ENCODE peak calls at places on chromosome 22, in six cellular contexts. H, C, O, E, W and J are unnamed samples.

GRCh38 chr22:46737105-46737975 is 712 bp downstream of the CERK start:
- DNase-seq in O (peak; percentile 66), W (no peak), E (peak; percentile 49), H (no peak), C (no peak), J (no peak)

GRCh38 chr22:46563381-46564083 is 26.1 kb upstream of the CELSR1 start:
- DNase-seq in W (peak; percentile 57), O (peak; percentile 81), E (peak; percentile 80), C (no peak), H (no peak), J (no peak)

GRCh38 chr22:48931452-48931851 is 896.2 kb downstream of the BRD1 start:
- DNase-seq in H (no peak), C (peak; percentile 66), O (no peak), W (no peak), E (no peak), J (no peak)

GRCh38 chr22:47281126-47282106 is 519.0 kb downstream of the TBC1D22A start:
- DNase-seq in O (no peak), H (no peak), W (no peak), C (no peak), E (no peak), J (no peak)

GRCh38 chr22:48800036-48800885 is 1027.4 kb downstream of the BRD1 start:
- DNase-seq in W (no peak), H (no peak), E (no peak), O (no peak), C (no peak), J (no peak)

GRCh38 chr22:37043828-37044538 is 7.6 kb upstream of the KCTD17 start:
- DNase-seq in H (no peak), O (peak; percentile 71), C (no peak), E (peak; percentile 93), W (peak; percentile 47), J (no peak)

GRCh38 chr22:50583294-50583865 is 731 bp upstream of the CHKB start:
- DNase-seq in E (no peak), O (no peak), W (no peak), H (no peak), C (no peak), J (no peak)

GRCh38 chr22:50074551-50075042 is 10.6 kb downstream of the MLC1 start:
- DNase-seq in O (peak; percentile 36), C (no peak), W (no peak), E (peak; percentile 78), H (no peak), J (no peak)

GRCh38 chr22:46546466-46547178 is 9.2 kb upstream of the CELSR1 start:
- DNase-seq in E (peak; percentile 61), H (no peak), C (no peak), W (no peak), O (peak; percentile 95), J (no peak)

GRCh38 chr22:44351685-44352377 is 39.1 kb upstream of the SHISAL1 start:
- DNase-seq in O (peak; percentile 42), H (peak; percentile 86), W (no peak), C (no peak), E (no peak), J (peak; percentile 80)

GRCh38 chr22:50526849-50527801 is 1.7 kb upstream of the SCO2 start:
- DNase-seq in H (no peak), E (no peak), C (no peak), O (peak; percentile 54), W (no peak), J (no peak)

GRCh38 chr22:33697640-33698039 is 222.6 kb downstream of the LARGE1 start:
- DNase-seq in E (no peak), W (no peak), H (no peak), C (no peak), O (no peak), J (no peak)

DNA sequence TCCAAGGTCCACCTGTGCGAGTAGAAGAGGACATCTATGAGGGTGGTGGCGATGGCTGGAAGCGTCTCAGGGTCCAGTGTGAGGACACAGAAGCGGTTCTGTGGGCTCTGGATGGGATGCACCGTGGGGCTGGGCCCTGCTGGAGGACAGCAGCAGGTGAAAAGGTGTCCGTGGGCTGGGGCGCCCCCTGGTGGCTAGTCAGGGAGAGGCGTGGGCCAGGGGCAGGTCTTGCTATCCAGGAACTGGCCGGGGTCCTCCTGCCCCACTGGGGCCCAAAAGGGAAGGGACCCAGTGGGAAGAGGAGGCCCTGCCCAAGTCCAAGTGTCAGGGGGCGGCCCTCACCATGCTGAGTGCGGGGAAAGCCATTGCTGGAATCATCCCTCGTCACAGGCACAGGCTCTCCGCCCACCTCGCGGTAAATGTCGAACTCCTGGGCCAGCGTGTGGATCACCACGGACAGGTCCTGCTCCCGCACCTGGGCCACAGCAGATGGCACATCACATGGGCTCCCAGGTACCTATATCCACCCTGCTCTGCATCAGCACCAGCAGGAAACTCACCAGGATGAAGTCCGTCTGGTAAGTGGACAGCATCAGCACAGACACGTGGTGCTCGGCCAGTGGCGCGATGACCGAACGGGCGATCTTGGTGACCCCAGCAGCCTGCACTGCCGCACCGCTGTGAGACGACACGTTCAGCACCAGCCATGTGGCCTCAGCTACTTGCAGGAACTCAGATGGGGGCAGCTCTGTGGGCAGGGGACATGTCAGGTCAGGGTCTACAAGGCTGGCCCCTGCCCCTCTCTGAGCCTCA is 2.3 kb downstream of the CASTOR1 start:
- DNase-seq in H (no peak), O (peak; percentile 62), E (peak; percentile 69), C (no peak), W (no peak), J (no peak)
- TF ChIP-seq CTCF in H (peak; percentile 83), O (peak; percentile 90), E (peak; percentile 65), C (peak; percentile 76), W (peak; percentile 92), J (peak; percentile 90)

DNA sequence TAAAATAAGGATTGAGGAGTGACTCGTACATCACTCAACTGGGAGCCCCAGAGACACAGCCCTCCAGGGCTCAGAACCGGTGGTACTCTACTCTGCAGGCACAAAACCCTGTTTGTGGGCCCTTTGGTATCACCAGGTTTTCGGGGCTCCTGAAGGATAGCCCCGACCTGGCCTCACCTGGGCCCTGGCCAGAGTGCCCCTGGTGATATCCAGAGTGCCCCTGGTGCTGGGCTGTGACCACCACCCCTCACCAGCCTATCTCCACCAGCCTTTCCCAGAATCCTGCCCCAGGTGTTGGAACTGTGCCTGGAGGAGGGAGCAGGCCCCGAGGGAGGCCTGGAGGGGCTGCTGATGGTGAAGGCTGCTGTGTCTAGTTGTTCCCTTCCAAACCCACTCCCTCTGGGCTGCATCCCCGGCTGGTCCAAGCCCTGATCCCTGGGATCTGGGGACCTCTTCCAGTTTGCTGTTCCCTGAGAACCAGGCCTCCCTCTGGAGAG is 2.2 kb upstream of the GGT5 start:
- DNase-seq in H (no peak), W (no peak), O (no peak), C (no peak), E (no peak), J (no peak)
- H3K4me3 ChIP-seq in H (peak overlapping the region; percentile 10), W (no peak overlapping the region), O (no peak overlapping the region), C (no peak overlapping the region), E (no peak overlapping the region), J (no peak overlapping the region)

GRCh38 chr22:28711820-28712777 is 29.5 kb downstream of the CHEK2 start:
- DNase-seq in H (peak; percentile 89), E (no peak), W (no peak), C (no peak), O (no peak), J (peak; percentile 88)

GRCh38 chr22:28716686-28717085 is 24.9 kb downstream of the CHEK2 start:
- DNase-seq in O (no peak), H (no peak), E (no peak), W (no peak), C (no peak), J (no peak)

GRCh38 chr22:28714043-28714442 is 27.6 kb downstream of the CHEK2 start:
- DNase-seq in E (no peak), C (no peak), H (no peak), W (no peak), O (no peak), J (no peak)

DNA sequence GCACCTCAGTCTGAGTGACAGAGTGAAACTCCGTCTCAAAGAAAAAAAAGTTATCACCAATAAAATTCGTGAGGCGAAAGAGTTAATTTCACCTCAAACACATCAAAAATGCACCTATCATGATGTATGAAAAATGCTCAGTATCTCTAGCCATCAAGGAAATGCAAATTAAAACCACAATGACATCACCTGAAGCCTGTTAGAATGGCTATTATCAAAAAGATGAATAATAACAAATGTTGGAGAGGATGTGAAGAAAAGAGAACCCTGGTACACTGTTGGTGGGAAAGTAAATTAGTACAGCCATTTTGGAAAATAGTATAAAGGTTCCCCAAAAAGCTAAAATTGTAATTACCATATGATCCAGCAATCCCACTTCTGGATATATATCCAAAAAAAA is 23.6 kb downstream of the CHEK2 start:
- DNase-seq in E (no peak), O (no peak), C (no peak), H (no peak), W (no peak), J (no peak)
- TF ChIP-seq CTCF in E (no peak), O (no peak), C (no peak), H (no peak), W (no peak), J (no peak)

DNA sequence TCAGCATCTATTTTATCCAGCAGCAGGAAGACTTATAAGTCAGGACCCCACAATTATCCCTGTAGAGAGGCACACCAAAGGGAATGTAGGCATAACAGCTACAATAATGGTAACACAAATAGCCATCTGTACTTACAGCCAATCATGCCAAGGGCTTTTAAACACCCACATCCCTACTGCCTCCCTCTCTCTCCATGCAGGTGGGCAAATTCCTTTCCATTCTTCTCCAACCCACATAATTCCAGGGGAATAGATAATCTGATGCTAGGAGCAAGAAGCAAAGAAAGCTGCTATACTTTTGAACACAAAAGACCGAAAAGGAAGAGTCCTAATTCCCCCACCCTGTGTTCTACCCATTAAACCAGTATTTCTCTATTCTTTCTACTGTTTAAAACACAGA is 46.7 kb downstream of the RBFOX2 start:
- DNase-seq in H (no peak), C (no peak), E (no peak), W (no peak), O (no peak), J (no peak)
- H3K4me3 ChIP-seq in H (no peak overlapping the region), C (no peak overlapping the region), E (no peak overlapping the region), W (no peak overlapping the region), O (no peak overlapping the region), J (no peak overlapping the region)

GRCh38 chr22:41578114-41578513 is 11.5 kb downstream of the PMM1 start:
- DNase-seq in E (no peak), H (no peak), W (no peak), C (no peak), O (no peak), J (no peak)

GRCh38 chr22:41578818-41579217 is 10.8 kb downstream of the PMM1 start:
- DNase-seq in O (no peak), E (no peak), C (no peak), H (no peak), W (no peak), J (no peak)

GRCh38 chr22:41575533-41575932 is 14.1 kb downstream of the PMM1 start:
- DNase-seq in O (no peak), H (no peak), E (no peak), C (no peak), W (no peak), J (no peak)

GRCh38 chr22:41574847-41575381 is 14.1 kb downstream of the CSDC2 start:
- DNase-seq in C (no peak), H (no peak), O (no peak), W (no peak), E (peak; percentile 54), J (no peak)

GRCh38 chr22:41576877-41577276 is 12.8 kb downstream of the PMM1 start:
- DNase-seq in W (peak; percentile 35), C (no peak), H (no peak), E (peak; percentile 47), O (peak; percentile 77), J (no peak)
- TF ChIP-seq CTCF in W (peak; percentile 98), C (peak; percentile 53), H (peak; percentile 66), E (peak; percentile 45), O (peak; percentile 63), J (peak; percentile 91)